ENCODE peak calls at places on chromosomes 1 and 21, in four cellular contexts. C, P, K and W are unnamed samples.
A peak's percentile ranks its signal among the peaks of the same experiment; 100 is the strongest.

GRCh38 chr1:165070675-165071074 is 285.8 kb downstream of the LMX1A start:
- DNase-seq in K (no peak), P (no peak), C (no peak), W (no peak)

GRCh38 chr1:183628537-183628936 is 7.0 kb downstream of the ARPC5 start:
- DNase-seq in P (no peak), K (no peak), C (no peak), W (no peak)

GRCh38 chr1:156591181-156591431 is 470 bp upstream of the NAXE start:
- DNase-seq in C (no peak), K (no peak), P (no peak), W (no peak)

GRCh38 chr1:157968503-157968902 is 24.9 kb upstream of the KIRREL1 start:
- DNase-seq in C (no peak), P (no peak), K (no peak), W (no peak)

GRCh38 chr1:153734380-153735089 is 6.7 kb downstream of the INTS3 start:
- DNase-seq in K (no peak), C (no peak), P (no peak), W (no peak)

GRCh38 chr1:211352985-211353515 is 26.4 kb downstream of the TRAF5 start:
- DNase-seq in C (peak; percentile 63), P (peak; percentile 25), K (no peak), W (no peak)

GRCh38 chr1:26768755-26769154 is 19.0 kb upstream of the PIGV start:
- DNase-seq in C (no peak), K (no peak), P (peak; percentile 54), W (no peak)

GRCh38 chr21:42466700-42467612 is 29.1 kb downstream of the RSPH1 start:
- DNase-seq in K (no peak), P (peak; percentile 29), C (no peak), W (peak; percentile 60)

GRCh38 chr1:234478152-234478480 is 863 bp downstream of the TARBP1 start:
- DNase-seq in C (peak; percentile 77), K (peak; percentile 68), P (peak; percentile 50), W (peak; percentile 46)

GRCh38 chr1:223771814-223772770 is 59.8 kb downstream of the CAPN2 start:
- DNase-seq in C (no peak), K (no peak), P (peak; percentile 77), W (peak; percentile 87)

GRCh38 chr1:20372676-20373075 is 82.0 kb downstream of the VWA5B1 start:
- DNase-seq in C (no peak), K (no peak), P (no peak), W (no peak)

GRCh38 chr1:76279387-76279748 is 204.8 kb downstream of the ST6GALNAC3 start:
- DNase-seq in P (no peak), C (no peak), K (no peak), W (no peak)

GRCh38 chr1:178543291-178543609 is 30.3 kb downstream of the TEX35 start:
- DNase-seq in K (no peak), C (no peak), P (no peak), W (no peak)

GRCh38 chr1:89721351-89721750 is 88.4 kb downstream of the LRRC8C start:
- DNase-seq in K (no peak), P (peak; percentile 12), C (peak; percentile 31), W (no peak)

GRCh38 chr1:77120950-77121349 is 98.3 kb downstream of the PIGK start:
- DNase-seq in P (no peak), K (no peak), C (no peak), W (no peak)